ENCODE peak calls at places on chromosomes 2 and 18, in ten cellular contexts. G is suprapubic skin, T is HepG2, P is GM23338, U is SK-N-SH, H is HL-60, Q is HCT116, W is stomach, Z is GM12878, J is vagina. B is an unnamed sample.
A peak's percentile ranks its signal among the peaks of the same experiment; 100 is the strongest.

GRCh38 chr2:3656762-3657691 is 973 bp upstream of the ALLC start:
- DNase-seq in T (peak; percentile 92), Z (no peak), P (no peak), G (no peak), Q (no peak), H (no peak), J (no peak), U (no peak), W (no peak), B (no peak)

GRCh38 chr2:46775722-46776121 is 139.9 kb downstream of the MCFD2 start:
- DNase-seq in Z (no peak), J (no peak), W (no peak), T (no peak), H (peak; percentile 50), U (no peak), P (no peak), G (no peak), Q (no peak), B (no peak)

GRCh38 chr18:6055711-6056110 is 160.4 kb upstream of the TMEM200C start:
- DNase-seq in T (no peak), W (no peak), U (peak; percentile 3), H (no peak), Z (no peak), J (no peak), Q (no peak), G (no peak), P (no peak), B (no peak)

GRCh38 chr18:48572402-48573126 is 33.7 kb downstream of the CTIF start:
- DNase-seq in Q (no peak), H (no peak), G (no peak), Z (no peak), U (no peak), J (no peak), T (no peak), W (no peak), P (no peak), B (no peak)

GRCh38 chr2:177599072-177599688 is 206.6 kb downstream of the AGPS start:
- DNase-seq in Z (no peak), T (peak; percentile 91), U (no peak), G (no peak), J (no peak), Q (no peak), H (no peak), W (no peak), P (no peak), B (no peak)

GRCh38 chr2:191150451-191151314 is at the start of gene STAT4:
- DNase-seq in G (no peak), Z (peak; percentile 45), J (no peak), T (no peak), H (peak; percentile 11), Q (peak; percentile 57), U (peak; percentile 40), W (peak; percentile 62), P (peak; percentile 87), B (no peak)

GRCh38 chr18:43563780-43564179 is 286.5 kb upstream of the SYT4 start:
- DNase-seq in G (no peak), U (peak; percentile 40), P (peak; percentile 75), H (peak; percentile 9), Q (no peak), W (peak; percentile 41), Z (no peak), T (peak; percentile 12), J (no peak), B (no peak)

GRCh38 chr2:165892541-165892940 is 61.0 kb downstream of the TTC21B start:
- DNase-seq in W (no peak), T (no peak), Z (no peak), G (no peak), P (no peak), Q (no peak), J (no peak), H (no peak), U (no peak), B (no peak)

GRCh38 chr2:127104881-127105655 is 1.9 kb downstream of the BIN1 start:
- DNase-seq in Z (no peak), P (no peak), J (no peak), H (no peak), Q (no peak), U (peak; percentile 54), W (no peak), G (peak; percentile 56), T (no peak), B (no peak)

GRCh38 chr2:138827426-138828054 is 47.4 kb upstream of the NXPH2 start:
- DNase-seq in Z (peak; percentile 31), U (peak; percentile 18), J (no peak), G (no peak), P (peak; percentile 75), T (peak; percentile 74), H (peak; percentile 44), W (no peak), Q (peak; percentile 77), B (no peak)

GRCh38 chr2:127566576-127566975 is 31.1 kb downstream of the MYO7B start:
- DNase-seq in U (no peak), Q (no peak), G (no peak), T (no peak), J (peak; percentile 74), P (no peak), H (no peak), Z (no peak), W (no peak), B (no peak)

GRCh38 chr18:79927597-79928562 is 23.6 kb downstream of the SLC66A2 start:
- DNase-seq in U (no peak), J (no peak), P (no peak), Z (no peak), W (peak; percentile 16), H (no peak), Q (no peak), T (no peak), G (peak; percentile 56), B (peak; percentile 40)

GRCh38 chr2:42274872-42275271 is 86.1 kb downstream of the COX7A2L start:
- DNase-seq in G (no peak), P (no peak), T (no peak), Z (no peak), J (no peak), U (peak; percentile 41), H (no peak), Q (no peak), W (no peak), B (no peak)

GRCh38 chr2:221200184-221200839 is 371.8 kb downstream of the EPHA4 start:
- DNase-seq in W (no peak), G (no peak), H (no peak), J (no peak), P (peak; percentile 44), U (no peak), Z (no peak), T (no peak), Q (no peak), B (no peak)

DNA sequence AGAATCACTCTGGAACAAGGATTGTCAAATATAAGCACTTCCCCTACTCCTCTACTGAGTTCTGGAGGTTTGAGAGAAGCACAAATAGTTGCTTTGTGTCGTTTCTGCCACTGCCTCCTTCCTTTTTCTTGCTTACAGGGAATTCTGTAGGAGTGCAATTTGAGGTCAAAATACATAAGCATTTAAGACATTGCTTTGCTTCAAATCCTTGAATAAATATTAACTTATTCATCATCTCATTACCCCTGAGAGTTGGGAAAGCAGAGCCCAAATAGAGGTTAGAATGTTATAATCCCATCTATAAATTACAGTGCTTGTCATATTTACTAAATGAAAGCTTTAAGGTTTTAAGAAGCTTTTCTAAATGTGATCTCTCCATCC is 277.0 kb upstream of the FN1 start:
- DNase-seq in H (no peak), W (no peak), Z (no peak), U (no peak), G (no peak), Q (no peak), J (no peak), T (peak; percentile 42), P (no peak), B (no peak)
- H3K4me3 ChIP-seq in H (no peak overlapping the region), W (no peak overlapping the region), Z (no peak overlapping the region), U (no peak overlapping the region), G (no peak overlapping the region), Q (no peak overlapping the region), J (no peak overlapping the region), T (no peak overlapping the region), P (no peak overlapping the region), B (no peak overlapping the region)

GRCh38 chr18:77711096-77711495 is 461.4 kb downstream of the GALR1 start:
- DNase-seq in T (no peak), W (no peak), Z (no peak), P (peak; percentile 14), H (no peak), U (no peak), G (no peak), J (no peak), Q (no peak), B (no peak)
- TF ChIP-seq CTCF in T (no peak), W (no peak), Z (peak; percentile 16), P (peak; percentile 55), H (peak; percentile 10), U (peak; percentile 43), G (no peak), J (no peak), Q (peak; percentile 23), B (no peak)

GRCh38 chr2:8993902-8994278 is 9.6 kb downstream of the MBOAT2 start:
- DNase-seq in T (no peak), J (no peak), Q (no peak), U (no peak), H (no peak), G (no peak), W (no peak), P (no peak), Z (no peak), B (no peak)
- TF ChIP-seq POLR2AphosphoS5 in T (no peak), J (no peak), Q (no peak), U (no peak), H (no peak), G (no peak), W (no peak), P (no peak), Z (no peak), B (no peak)

GRCh38 chr2:68734688-68735525 is at the start of gene ARHGAP25:
- DNase-seq in H (peak; percentile 82), J (peak; percentile 70), Z (peak; percentile 69), G (no peak), W (no peak), Q (no peak), U (no peak), P (no peak), T (no peak), B (no peak)
- H3K4me3 ChIP-seq in H (peak within 1 kb of the TSS; percentile 55), J (peak within 1 kb of the TSS; percentile 25), Z (peak within 1 kb of the TSS; percentile 37), G (peak within 1 kb of the TSS; percentile 36), W (peak within 1 kb of the TSS; percentile 20), Q (no peak within 1 kb of the TSS), U (no peak within 1 kb of the TSS), P (no peak within 1 kb of the TSS), T (no peak within 1 kb of the TSS), B (peak within 1 kb of the TSS; percentile 35)

B was measured in breast epithelium.